ENCODE peak calls at places on chromosomes 1 and 21, in four cellular contexts. C is naive thymus-derived CD8-positive, alpha-beta T cell; E is MCF 10A; K is foreskin fibroblast. F is an unnamed sample.

GRCh38 chr1:94922756-94923465 is 4.0 kb downstream of the CNN3 start:
- DNase-seq in C (no peak), E (peak; percentile 16), K (peak; percentile 28), F (peak; percentile 74)

GRCh38 chr1:201023517-201023902 is at the start of gene KIF21B:
- DNase-seq in C (peak; percentile 86), E (peak; percentile 90), K (peak; percentile 9), F (no peak)

GRCh38 chr1:95005584-95005983 is 67.2 kb downstream of the ALG14 start:
- DNase-seq in C (no peak), E (no peak), K (no peak), F (no peak)

GRCh38 chr1:43625063-43625780 is 24.7 kb upstream of the KDM4A start:
- DNase-seq in C (no peak), E (no peak), K (no peak), F (no peak)

GRCh38 chr1:93395195-93395594 is 49.5 kb downstream of the DR1 start:
- DNase-seq in C (no peak), E (peak; percentile 9), K (no peak), F (no peak)

GRCh38 chr21:25453524-25453923 is 153.8 kb downstream of the MRPL39 start:
- DNase-seq in C (no peak), E (no peak), K (peak; percentile 6), F (no peak)

GRCh38 chr21:19935459-19935858 is 1062.8 kb upstream of the NCAM2 start:
- DNase-seq in C (no peak), E (no peak), K (no peak), F (no peak)

GRCh38 chr1:111234866-111235265 is 7.4 kb downstream of the CHI3L2 start:
- DNase-seq in C (no peak), E (peak; percentile 51), K (peak; percentile 46), F (no peak)

GRCh38 chr1:153395136-153395685 is 4.3 kb upstream of the S100A8 start:
- DNase-seq in C (no peak), E (peak; percentile 95), K (no peak), F (no peak)

GRCh38 chr21:14988760-14989159 is 76.0 kb downstream of the NRIP1 start:
- DNase-seq in C (no peak), E (no peak), K (no peak), F (no peak)